ENCODE peak calls at places on chromosomes 12 and 14, in five cellular contexts. Q, H, Y, A and P are unnamed samples.

GRCh38 chr14:89927466-89927865 is 27.1 kb downstream of the EFCAB11 start:
- DNase-seq in Q (no peak), A (no peak), Y (no peak), H (no peak), P (no peak)

GRCh38 chr12:50690923-50691322 is 73.0 kb upstream of the ATF1 start:
- DNase-seq in Y (no peak), H (peak), Q (no peak), A (no peak), P (no peak)

GRCh38 chr12:121440768-121441167 is 40.9 kb downstream of the RNF34 start:
- DNase-seq in A (no peak), H (no peak), Q (no peak), Y (no peak), P (no peak)

GRCh38 chr14:74548881-74549280 is 55.3 kb downstream of the ISCA2 start:
- DNase-seq in Y (no peak), Q (no peak), A (no peak), H (peak), P (peak)

GRCh38 chr12:6765634-6766581 is at the start of gene PTMS:
- DNase-seq in Q (peak), H (peak), Y (peak), A (no peak), P (peak)

GRCh38 chr12:76685246-76685678 is 78.7 kb upstream of the ZDHHC17 start:
- DNase-seq in Y (peak), Q (no peak), A (no peak), H (peak), P (no peak)

GRCh38 chr12:52874573-52875435 is 26.0 kb upstream of the KRT78 start:
- DNase-seq in A (no peak), H (no peak), Y (no peak), Q (no peak), P (no peak)

GRCh38 chr14:91866061-91866460 is 1.3 kb downstream of the TC2N start:
- DNase-seq in Q (peak), H (peak), A (no peak), Y (no peak), P (no peak)

GRCh38 chr14:93536945-93537344 is 106.2 kb downstream of the UNC79 start:
- DNase-seq in Q (no peak), H (no peak), A (no peak), Y (peak), P (no peak)

GRCh38 chr14:66508846-66509621 is 1.1 kb downstream of the GPHN start:
- DNase-seq in H (peak), Y (peak), A (no peak), Q (peak), P (peak)

GRCh38 chr12:52367876-52368275 is 595 bp upstream of the KRT85 start:
- DNase-seq in Y (no peak), H (no peak), A (no peak), Q (no peak), P (no peak)

GRCh38 chr14:74686324-74686723 is 26.6 kb downstream of the AREL1 start:
- DNase-seq in H (no peak), A (no peak), Y (no peak), Q (no peak), P (no peak)

GRCh38 chr14:102928412-102929348 is 6.2 kb downstream of the AMN start:
- DNase-seq in H (peak), Y (peak), Q (peak), A (peak), P (no peak)

GRCh38 chr12:68481181-68481941 is 129.3 kb upstream of the RAP1B start:
- DNase-seq in Q (no peak), A (no peak), Y (no peak), H (peak), P (no peak)

GRCh38 chr12:24069532-24070395 is 120.3 kb upstream of the SOX5 start:
- DNase-seq in Y (peak), A (no peak), H (no peak), Q (no peak), P (no peak)